ENCODE peak calls at places on chromosomes 4 and X, in five cellular contexts. W, E, O, P and L are unnamed samples.

GRCh38 chr4:73401412-73401811 is 2.7 kb upstream of the ALB start:
- DNase-seq in O (no peak), P (no peak), E (no peak), W (no peak), L (no peak)

GRCh38 chr4:8580321-8581093 is at the start of gene GPR78:
- DNase-seq in O (no peak), W (peak; percentile 60), P (peak; percentile 55), E (peak; percentile 48), L (no peak)

GRCh38 chrX:127276326-127276725 is 456.8 kb downstream of the PRR32 start:
- DNase-seq in W (no peak), E (no peak), P (no peak), O (no peak), L (no peak)

GRCh38 chr4:112279882-112280315 is 5.8 kb downstream of the TIFA start:
- DNase-seq in P (peak; percentile 34), W (no peak), E (no peak), O (no peak), L (no peak)

GRCh38 chr4:164204434-164204833 is 549.5 kb upstream of the SMIM31 start:
- DNase-seq in O (no peak), P (peak; percentile 80), E (no peak), W (no peak), L (peak; percentile 72)

GRCh38 chrX:101241531-101241930 is 21.9 kb downstream of the DRP2 start:
- DNase-seq in P (no peak), W (no peak), E (no peak), O (no peak), L (no peak)

GRCh38 chr4:3762753-3763511 is 3.3 kb upstream of the ADRA2C start:
- DNase-seq in P (no peak), O (no peak), W (no peak), E (no peak), L (no peak)

GRCh38 chr4:81510643-81511189 is 39.0 kb upstream of the RASGEF1B start:
- DNase-seq in P (no peak), E (no peak), W (no peak), O (no peak), L (no peak)

GRCh38 chrX:17682259-17682658 is 55.0 kb upstream of the SCML1 start:
- DNase-seq in O (no peak), E (peak; percentile 12), P (no peak), W (no peak), L (no peak)

GRCh38 chr4:151418385-151418784 is 9.4 kb downstream of the FHIP1A start:
- DNase-seq in E (no peak), P (peak; percentile 91), W (no peak), O (no peak), L (no peak)

GRCh38 chr4:175929932-175930331 is 117.9 kb upstream of the GPM6A start:
- DNase-seq in O (no peak), P (no peak), W (no peak), E (no peak), L (no peak)